ENCODE peak calls at places on chromosomes 7 and 10, in six cellular contexts. X is fibroblast of mammary gland, J is RWPE2, P is left ventricle myocardium superior, M is bronchial epithelial cell, H is HepG2. I is an unnamed sample.

GRCh38 chr10:17744395-17744841 is 7.6 kb upstream of the TMEM236 start:
- DNase-seq in M (no peak), J (no peak), X (no peak), H (no peak), P (no peak), I (no peak)

GRCh38 chr10:16521311-16522016 is at the start of gene C1QL3:
- DNase-seq in X (peak; percentile 24), H (no peak), J (no peak), P (peak; percentile 27), M (no peak), I (peak; percentile 32)

GRCh38 chr7:101586078-101586941 is 42.8 kb downstream of the MYL10 start:
- DNase-seq in P (no peak), J (peak; percentile 27), X (no peak), M (no peak), H (no peak), I (peak; percentile 31)

GRCh38 chr10:98608417-98608816 is 161.7 kb upstream of the HPS1 start:
- DNase-seq in H (no peak), X (peak; percentile 51), J (no peak), M (no peak), P (peak; percentile 53), I (no peak)

GRCh38 chr10:119575506-119575905 is 21.3 kb downstream of the TIAL1 start:
- DNase-seq in J (no peak), H (no peak), M (peak; percentile 38), P (no peak), X (peak; percentile 49), I (no peak)

GRCh38 chr10:121092341-121093099 is 241.4 kb downstream of the WDR11 start:
- DNase-seq in M (peak; percentile 65), J (no peak), H (no peak), X (no peak), P (no peak), I (no peak)

GRCh38 chr10:132974886-132975881 is 32.8 kb upstream of the CFAP46 start:
- DNase-seq in M (no peak), X (no peak), H (no peak), P (no peak), J (no peak), I (no peak)

GRCh38 chr10:104074505-104074904 is 11.2 kb downstream of the COL17A1 start:
- DNase-seq in J (no peak), H (no peak), P (no peak), X (no peak), M (no peak), I (no peak)

GRCh38 chr10:3056280-3057037 is 10.9 kb upstream of the PFKP start:
- DNase-seq in J (no peak), X (no peak), P (no peak), M (no peak), H (no peak), I (no peak)

GRCh38 chr7:125046767-125047166 is 117.1 kb upstream of the POT1 start:
- DNase-seq in X (no peak), M (no peak), H (no peak), J (no peak), P (no peak), I (no peak)

GRCh38 chr10:69142983-69143382 is 19.0 kb downstream of the VPS26A start:
- DNase-seq in J (no peak), H (no peak), X (no peak), M (no peak), P (no peak), I (no peak)

GRCh38 chr10:58998924-58999713 is 177.3 kb upstream of the PHYHIPL start:
- DNase-seq in J (no peak), X (peak; percentile 53), M (no peak), P (peak; percentile 71), H (no peak), I (no peak)

GRCh38 chr7:55099086-55099831 is 80.4 kb downstream of the EGFR start:
- DNase-seq in H (no peak), P (peak; percentile 79), X (peak; percentile 76), M (peak; percentile 56), J (no peak), I (no peak)

GRCh38 chr10:68239596-68240150 is 7.8 kb upstream of the ATOH7 start:
- DNase-seq in X (no peak), J (no peak), P (no peak), M (no peak), H (no peak), I (no peak)

GRCh38 chr10:73413108-73413527 is 740 bp downstream of the ANXA7 start:
- DNase-seq in P (no peak), M (peak; percentile 47), H (peak; percentile 81), X (no peak), J (no peak), I (peak; percentile 92)

GRCh38 chr10:102408081-102408727 is 10.4 kb downstream of the PSD start:
- DNase-seq in M (no peak), J (no peak), X (peak; percentile 43), P (no peak), H (no peak), I (no peak)

GRCh38 chr7:36658603-36659516 is 65.4 kb downstream of the AOAH start:
- DNase-seq in X (peak; percentile 92), M (peak; percentile 87), P (no peak), J (no peak), H (peak; percentile 34), I (peak; percentile 70)

GRCh38 chr7:20329389-20330175 is 1.1 kb upstream of the ITGB8 start:
- DNase-seq in P (peak; percentile 62), X (peak; percentile 65), M (peak; percentile 80), H (peak; percentile 60), J (peak; percentile 74), I (peak; percentile 98)

GRCh38 chr10:110207805-110208613 is 604 bp downstream of the MXI1 start:
- DNase-seq in X (peak; percentile 28), M (peak; percentile 12), P (peak; percentile 51), J (no peak), H (no peak), I (peak; percentile 81)

GRCh38 chr10:44961931-44962750 is 2.5 kb downstream of the RASSF4 start:
- DNase-seq in H (no peak), X (no peak), M (no peak), P (no peak), J (no peak), I (no peak)

GRCh38 chr10:14605231-14605925 is 169.3 kb downstream of the FAM107B start:
- DNase-seq in J (no peak), H (peak; percentile 44), M (peak; percentile 90), P (no peak), X (peak; percentile 78), I (peak; percentile 35)